ENCODE peak calls at places on chromosome 1, in seven cellular contexts. J, Y, C, T, O, Q and B are unnamed samples. For H3K36me3, the result is how much of the 10 kb centered on the place peaks cover.

GRCh38 chr1:234893725-234894630 is 234.7 kb downstream of the TOMM20 start:
- DNase-seq in J (no peak), Y (no peak), C (no peak), T (no peak), O (peak), Q (no peak), B (peak)

GRCh38 chr1:157084720-157085119 is 14.9 kb downstream of the ETV3L start:
- DNase-seq in J (no peak), Y (no peak), C (no peak), T (no peak), O (no peak), Q (no peak), B (no peak)

GRCh38 chr1:237031480-237031879 is 10.5 kb upstream of the RYR2 start:
- DNase-seq in J (no peak), Y (no peak), C (no peak), T (no peak), O (no peak), Q (no peak), B (no peak)

GRCh38 chr1:43936470-43937151 is 3.0 kb downstream of the ARTN start:
- DNase-seq in J (peak), Y (no peak), C (no peak), T (peak), O (no peak), Q (no peak), B (no peak)

GRCh38 chr1:240171907-240172306 is 80.2 kb downstream of the FMN2 start:
- DNase-seq in J (no peak), Y (no peak), C (no peak), T (no peak), O (no peak), Q (no peak), B (no peak)

GRCh38 chr1:22639286-22639685 is 2.9 kb downstream of the C1QA start:
- DNase-seq in J (no peak), Y (no peak), C (no peak), T (no peak), O (peak), Q (no peak), B (no peak)

GRCh38 chr1:160540859-160541233 is 17.8 kb upstream of the SLAMF6 start:
- DNase-seq in J (no peak), Y (no peak), C (no peak), T (no peak), O (no peak), Q (no peak), B (no peak)

GRCh38 chr1:89069955-89070354 is 4.9 kb upstream of the GBP1 start:
- DNase-seq in J (no peak), Y (no peak), C (peak), T (no peak), O (no peak), Q (no peak), B (no peak)

GRCh38 chr1:173202430-173203145 is 4.5 kb downstream of the TNFSF4 start:
- DNase-seq in J (no peak), Y (no peak), C (peak), T (no peak), O (peak), Q (peak), B (peak)

GRCh38 chr1:14875781-14876564 is 277.5 kb downstream of the KAZN start:
- DNase-seq in J (no peak), Y (no peak), C (no peak), T (no peak), O (no peak), Q (no peak), B (peak)

GRCh38 chr1:228668553-228669400 is 66.5 kb upstream of the RHOU start:
- DNase-seq in J (no peak), Y (no peak), C (no peak), T (no peak), O (no peak), Q (no peak), B (peak)

GRCh38 chr1:151408891-151409290 is 9.5 kb downstream of the PSMB4 start:
- DNase-seq in J (no peak), Y (no peak), C (no peak), T (no peak), O (no peak), Q (no peak), B (peak)
- H3K36me3 ChIP-seq in J (under half), Y (half or more), C (under half), T (half or more), O (half or more), Q (half or more), B (under half)

GRCh38 chr1:206508130-206508884 is 976 bp downstream of the RASSF5 start:
- DNase-seq in J (no peak), Y (no peak), C (no peak), T (no peak), O (no peak), Q (no peak), B (no peak)
- H3K4me3 ChIP-seq in J (peak), Y (peak), C (peak), T (peak), O (peak), Q (no peak), B (peak)

DNA sequence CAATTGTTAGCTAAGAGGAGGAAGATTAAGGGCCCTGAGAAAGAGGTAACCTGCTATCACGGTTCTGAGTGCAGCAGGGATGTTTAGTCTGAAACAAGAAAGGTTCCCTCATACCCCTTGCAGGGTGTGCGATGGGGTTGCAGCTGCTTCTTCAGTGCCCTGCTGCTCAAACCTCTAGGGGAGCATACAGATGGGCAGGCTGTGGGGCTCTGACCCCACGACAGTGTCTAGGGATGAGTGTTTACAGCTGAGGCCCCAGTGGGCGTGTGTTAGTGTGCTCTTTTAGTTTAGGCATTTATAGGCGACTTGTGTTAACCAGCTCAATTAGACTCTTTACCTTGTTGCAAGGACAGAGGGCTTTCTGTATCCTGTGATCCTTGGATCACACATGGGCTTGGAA is 41.3 kb upstream of the PLA2G5 start:
- DNase-seq in J (peak), Y (no peak), C (no peak), T (no peak), O (no peak), Q (no peak), B (no peak)
- TF ChIP-seq CTCF in J (no peak), Y (no peak), C (no peak), T (no peak), O (no peak), Q (no peak), B (no peak)

GRCh38 chr1:34850382-34850781 is 9.2 kb downstream of the SMIM12 start:
- DNase-seq in J (no peak), Y (no peak), C (no peak), T (no peak), O (no peak), Q (no peak), B (no peak)

GRCh38 chr1:34856697-34857096 is 2.9 kb downstream of the SMIM12 start:
- DNase-seq in J (no peak), Y (no peak), C (no peak), T (no peak), O (no peak), Q (no peak), B (no peak)

GRCh38 chr1:34847094-34847493 is 12.5 kb downstream of the SMIM12 start:
- DNase-seq in J (no peak), Y (no peak), C (no peak), T (no peak), O (no peak), Q (no peak), B (no peak)

GRCh38 chr1:34852677-34853217 is 6.8 kb downstream of the SMIM12 start:
- DNase-seq in J (peak), Y (peak), C (peak), T (peak), O (peak), Q (peak), B (peak)

GRCh38 chr1:34851431-34852105 is 8.0 kb downstream of the SMIM12 start:
- DNase-seq in J (peak), Y (no peak), C (no peak), T (peak), O (peak), Q (no peak), B (peak)
- H3K36me3 ChIP-seq in J (under half), Y (half or more), C (under half), T (half or more), O (under half), Q (half or more), B (under half)

GRCh38 chr1:145956361-145956760 is 1.5 kb downstream of the LIX1L start:
- DNase-seq in J (no peak), Y (no peak), C (no peak), T (no peak), O (no peak), Q (no peak), B (no peak)
- H3K4me3 ChIP-seq in J (peak), Y (no peak), C (no peak), T (peak), O (peak), Q (peak), B (no peak)

GRCh38 chr1:165598676-165599059 is 32.4 kb upstream of the MGST3 start:
- DNase-seq in J (no peak), Y (no peak), C (no peak), T (no peak), O (no peak), Q (no peak), B (peak)

GRCh38 chr1:165595561-165595960 is 35.5 kb upstream of the MGST3 start:
- DNase-seq in J (no peak), Y (no peak), C (no peak), T (no peak), O (peak), Q (no peak), B (no peak)

GRCh38 chr1:165597883-165598675 is 33.0 kb upstream of the MGST3 start:
- DNase-seq in J (peak), Y (peak), C (peak), T (peak), O (peak), Q (peak), B (peak)

GRCh38 chr1:165592945-165593823 is 37.9 kb upstream of the MGST3 start:
- DNase-seq in J (no peak), Y (peak), C (peak), T (no peak), O (peak), Q (peak), B (peak)
- TF ChIP-seq CTCF in J (peak), Y (peak), C (peak), T (peak), O (peak), Q (peak), B (peak)

DNA sequence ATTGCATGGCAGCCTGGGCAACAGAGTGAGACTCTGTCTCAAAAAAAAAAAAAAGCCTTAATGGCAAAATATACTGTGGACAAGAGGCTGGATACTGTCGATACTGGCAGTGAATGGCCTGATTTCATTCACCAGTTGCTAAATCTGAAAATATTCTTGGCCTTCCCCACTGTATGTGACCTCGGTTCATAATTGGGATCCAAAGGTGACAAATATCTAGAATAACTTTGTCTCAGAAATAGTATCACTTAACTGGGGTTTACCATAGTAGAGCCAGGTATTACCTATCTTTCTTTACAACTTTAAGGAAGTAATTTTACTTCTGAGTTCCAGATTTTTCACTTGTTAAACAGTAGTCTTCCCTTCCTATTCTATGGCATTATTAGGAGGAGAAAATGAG is 8.4 kb downstream of the MTF2 start:
- DNase-seq in J (no peak), Y (no peak), C (no peak), T (no peak), O (no peak), Q (no peak), B (no peak)
- H3K36me3 ChIP-seq in J (under half), Y (under half), C (under half), T (under half), O (under half), Q (half or more), B (under half)